ENCODE peak calls at places on chromosomes 4 and X, in ten cellular contexts. U, O, D, T, C, S, I, E, R and Z are unnamed samples.

GRCh38 chr4:23873717-23874535 is 15.9 kb downstream of the PPARGC1A start:
- DNase-seq in D (no peak), U (no peak), O (no peak), R (no peak), C (no peak), I (no peak), T (no peak), S (no peak), E (no peak), Z (peak; percentile 77)

GRCh38 chr4:173001571-173001970 is 167.0 kb upstream of the GALNT7 start:
- DNase-seq in C (no peak), I (no peak), R (no peak), T (no peak), U (no peak), S (peak; percentile 67), E (no peak), O (no peak), D (no peak), Z (no peak)

GRCh38 chrX:4225086-4225485 is 511.6 kb upstream of the PRKX start:
- DNase-seq in I (no peak), C (no peak), O (no peak), S (no peak), T (no peak), D (no peak), R (no peak), U (no peak), E (no peak), Z (no peak)

GRCh38 chr4:16196482-16197393 is 29.5 kb downstream of the TAPT1 start:
- DNase-seq in U (no peak), R (no peak), C (no peak), O (no peak), T (no peak), I (no peak), S (peak; percentile 82), D (no peak), E (no peak), Z (no peak)

GRCh38 chr4:152500798-152501434 is 35.0 kb downstream of the FBXW7 start:
- DNase-seq in D (peak; percentile 79), T (no peak), I (no peak), U (no peak), S (peak; percentile 73), E (peak; percentile 41), R (peak; percentile 38), C (no peak), O (peak; percentile 5), Z (peak; percentile 27)

GRCh38 chr4:189162888-189163287 is 777.8 kb upstream of the FRG1 start:
- DNase-seq in C (no peak), T (no peak), O (no peak), S (peak; percentile 10), D (no peak), I (no peak), U (no peak), R (no peak), E (no peak), Z (no peak)

GRCh38 chrX:46770006-46770816 is 11.3 kb upstream of the SLC9A7 start:
- DNase-seq in R (no peak), U (no peak), T (no peak), S (peak; percentile 66), C (no peak), I (no peak), D (no peak), E (no peak), O (no peak), Z (no peak)

GRCh38 chr4:186806679-186807078 is 83.0 kb upstream of the FAT1 start:
- DNase-seq in C (no peak), D (no peak), E (no peak), T (no peak), R (no peak), O (no peak), U (no peak), I (no peak), S (no peak), Z (no peak)

GRCh38 chr4:16021804-16022560 is 59.0 kb upstream of the FGFBP2 start:
- DNase-seq in D (no peak), S (no peak), I (no peak), T (no peak), O (no peak), E (no peak), U (no peak), R (no peak), C (no peak), Z (no peak)

GRCh38 chr4:142405021-142405991 is 440.8 kb downstream of the INPP4B start:
- DNase-seq in R (peak; percentile 29), C (peak; percentile 14), D (peak; percentile 68), O (no peak), E (no peak), I (peak; percentile 43), U (peak; percentile 55), T (peak; percentile 37), S (peak; percentile 88), Z (peak; percentile 54)

GRCh38 chr4:108272566-108272965 is 103.8 kb upstream of the LEF1 start:
- DNase-seq in S (peak; percentile 80), I (no peak), U (no peak), C (no peak), D (no peak), T (no peak), O (no peak), E (no peak), R (no peak), Z (no peak)

GRCh38 chr4:874971-875817 is 49.3 kb upstream of the CPLX1 start:
- DNase-seq in U (no peak), E (no peak), R (no peak), T (no peak), D (no peak), O (no peak), C (no peak), S (no peak), I (no peak), Z (no peak)

GRCh38 chr4:4574792-4575191 is 32.9 kb upstream of the STX18 start:
- DNase-seq in S (peak; percentile 56), U (no peak), E (no peak), T (peak; percentile 77), C (no peak), D (no peak), I (peak; percentile 76), O (peak; percentile 2), R (peak; percentile 16), Z (no peak)

GRCh38 chrX:149962859-149963757 is 24.8 kb upstream of the EOLA2 start:
- DNase-seq in S (peak; percentile 75), I (peak; percentile 50), E (peak; percentile 11), T (peak; percentile 53), U (no peak), C (peak; percentile 16), O (peak; percentile 0), D (peak; percentile 20), R (no peak), Z (peak; percentile 2)

GRCh38 chr4:142817442-142817841 is 28.7 kb downstream of the INPP4B start:
- DNase-seq in O (no peak), R (no peak), T (peak; percentile 22), D (no peak), S (peak; percentile 96), C (no peak), E (no peak), U (no peak), I (peak; percentile 48), Z (peak; percentile 22)

GRCh38 chr4:52873861-52874343 is 11.8 kb downstream of the RASL11B start:
- DNase-seq in O (no peak), I (no peak), C (no peak), D (no peak), S (no peak), T (no peak), E (no peak), U (no peak), R (no peak), Z (no peak)

GRCh38 chr4:146591986-146592385 is 46.7 kb upstream of the POU4F2 start:
- DNase-seq in D (no peak), O (no peak), S (peak; percentile 22), I (no peak), T (no peak), U (no peak), R (no peak), C (no peak), E (no peak), Z (no peak)

GRCh38 chrX:134712272-134712671 is 54.0 kb upstream of the PLAC1 start:
- DNase-seq in S (no peak), D (no peak), I (no peak), T (no peak), U (no peak), O (no peak), C (no peak), E (no peak), R (no peak), Z (no peak)

GRCh38 chrX:137313627-137314026 is 252.3 kb upstream of the ZIC3 start:
- DNase-seq in I (no peak), U (no peak), D (no peak), T (no peak), C (no peak), E (no peak), O (no peak), R (no peak), S (no peak), Z (no peak)

GRCh38 chr4:14149469-14150030 is 522.0 kb upstream of the BOD1L1 start:
- DNase-seq in T (no peak), O (no peak), D (no peak), U (no peak), R (no peak), I (no peak), C (no peak), E (no peak), S (no peak), Z (no peak)

GRCh38 chrX:1537031-1537715 is at the start of gene P2RY8:
- DNase-seq in R (peak; percentile 60), E (peak; percentile 87), I (peak; percentile 73), O (no peak), D (peak; percentile 93), T (peak; percentile 75), S (peak; percentile 74), C (peak; percentile 47), U (no peak), Z (peak; percentile 38)

GRCh38 chr4:123397276-123398150 is 918 bp downstream of the SPRY1 start:
- DNase-seq in O (peak; percentile 33), R (peak; percentile 23), C (no peak), U (peak; percentile 83), D (peak; percentile 55), E (peak; percentile 37), T (peak; percentile 40), I (peak; percentile 57), S (peak; percentile 56), Z (peak; percentile 70)

GRCh38 chrX:7272301-7272700 is 124.3 kb upstream of the PUDP start:
- DNase-seq in D (no peak), C (no peak), U (no peak), S (no peak), E (no peak), I (no peak), O (no peak), T (no peak), R (no peak), Z (no peak)

GRCh38 chr4:2290488-2290887 is 28.6 kb upstream of the MXD4 start:
- DNase-seq in S (no peak), D (no peak), E (no peak), R (no peak), C (peak; percentile 6), O (no peak), U (peak; percentile 68), I (no peak), T (no peak), Z (no peak)

GRCh38 chrX:48083212-48083611 is 11.8 kb upstream of the ZNF630 start:
- DNase-seq in T (peak; percentile 30), O (no peak), R (peak; percentile 5), S (peak; percentile 53), D (peak; percentile 45), E (peak; percentile 18), C (peak; percentile 18), I (peak; percentile 23), U (no peak), Z (peak; percentile 13)

GRCh38 chrX:1388651-1389050 is 3.3 kb downstream of the SLC25A6 start:
- DNase-seq in O (no peak), I (no peak), C (no peak), R (no peak), S (no peak), D (no peak), E (no peak), U (peak; percentile 37), T (no peak), Z (peak; percentile 8)

GRCh38 chr4:53929955-53930798 is 134.2 kb downstream of the CHIC2 start:
- DNase-seq in O (no peak), C (peak; percentile 65), D (peak; percentile 48), U (peak; percentile 83), R (peak; percentile 21), E (peak; percentile 17), T (peak; percentile 76), S (peak; percentile 76), I (peak; percentile 82), Z (peak; percentile 63)